ENCODE peak calls at places on chromosomes 4 and X, in seven cellular contexts. U is mucosa of descending colon; V is MM.1S; O is CD8-positive, alpha-beta T cell; W is pancreas; Q is CD4-positive, alpha-beta memory T cell; D is right atrium auricular region. H is an unnamed sample.

GRCh38 chr4:111230265-111230664 is 607.4 kb upstream of the PITX2 start:
- DNase-seq in W (no peak), D (no peak), U (no peak), O (no peak), Q (no peak), V (no peak), H (peak; percentile 77)

GRCh38 chr4:104494822-104495559 is at the start of gene CXXC4:
- DNase-seq in O (no peak), V (peak; percentile 88), U (peak; percentile 63), W (peak; percentile 83), D (peak; percentile 70), Q (peak; percentile 39), H (peak; percentile 78)

GRCh38 chr4:147958057-147958456 is 226.2 kb downstream of the ARHGAP10 start:
- DNase-seq in W (no peak), U (no peak), Q (no peak), O (no peak), D (no peak), V (no peak), H (no peak)

GRCh38 chr4:498328-498919 is 532 bp downstream of the ZNF721 start:
- DNase-seq in Q (no peak), V (no peak), O (no peak), U (no peak), W (no peak), D (no peak), H (no peak)

GRCh38 chr4:181147421-181147951 is 1095.7 kb upstream of the TENM3 start:
- DNase-seq in O (no peak), V (no peak), U (no peak), Q (no peak), W (no peak), D (no peak), H (no peak)

GRCh38 chr4:1720163-1720983 is 750 bp downstream of the TMEM129 start:
- DNase-seq in U (peak; percentile 85), W (peak; percentile 81), V (peak; percentile 64), D (no peak), O (no peak), Q (peak; percentile 48), H (no peak)

GRCh38 chr4:112112590-112113170 is 32.6 kb upstream of the FAM241A start:
- DNase-seq in O (no peak), V (no peak), Q (no peak), U (no peak), W (no peak), D (no peak), H (no peak)

GRCh38 chr4:8410641-8411271 is 29.8 kb downstream of the ACOX3 start:
- DNase-seq in V (no peak), O (no peak), W (no peak), Q (no peak), D (no peak), U (no peak), H (peak; percentile 38)

GRCh38 chr4:7890635-7891393 is 48.8 kb downstream of the AFAP1 start:
- DNase-seq in W (no peak), O (no peak), V (no peak), D (no peak), Q (no peak), U (no peak), H (peak; percentile 88)

GRCh38 chr4:19381068-19381467 is 870.6 kb upstream of the SLIT2 start:
- DNase-seq in D (no peak), W (no peak), V (no peak), O (no peak), Q (no peak), U (no peak), H (no peak)

GRCh38 chr4:22551550-22551949 is 35.7 kb upstream of the ADGRA3 start:
- DNase-seq in D (no peak), W (no peak), O (no peak), Q (no peak), U (no peak), V (no peak), H (no peak)

GRCh38 chr4:118772149-118773081 is 63.5 kb downstream of the SEC24D start:
- DNase-seq in Q (peak; percentile 44), U (no peak), V (peak; percentile 60), W (no peak), O (no peak), D (no peak), H (no peak)

GRCh38 chr4:77473509-77473908 is 132.1 kb upstream of the CXCL13 start:
- DNase-seq in V (peak; percentile 48), U (no peak), W (no peak), Q (no peak), D (no peak), O (no peak), H (no peak)

GRCh38 chr4:34105311-34105710 is 2139.0 kb downstream of the ARAP2 start:
- DNase-seq in Q (no peak), V (no peak), U (no peak), O (no peak), W (no peak), D (no peak), H (no peak)

GRCh38 chrX:11792461-11793421 is 34.7 kb downstream of the MSL3 start:
- DNase-seq in U (no peak), D (no peak), V (peak; percentile 78), W (no peak), Q (peak; percentile 45), O (peak; percentile 22), H (no peak)

GRCh38 chrX:41043950-41044349 is 41.3 kb upstream of the USP9X start:
- DNase-seq in D (no peak), V (no peak), U (no peak), Q (no peak), O (no peak), W (no peak), H (no peak)

GRCh38 chr4:78669453-78669852 is 106.7 kb upstream of the BMP2K start:
- DNase-seq in D (no peak), V (no peak), O (no peak), W (no peak), U (no peak), Q (no peak), H (no peak)

GRCh38 chr4:19227701-19228100 is 1024.0 kb upstream of the SLIT2 start:
- DNase-seq in W (no peak), Q (no peak), O (no peak), U (no peak), D (no peak), V (no peak), H (no peak)

GRCh38 chrX:129632443-129632842 is 22.3 kb downstream of the APLN start:
- DNase-seq in D (no peak), W (no peak), U (no peak), O (no peak), V (no peak), Q (no peak), H (no peak)

DNA sequence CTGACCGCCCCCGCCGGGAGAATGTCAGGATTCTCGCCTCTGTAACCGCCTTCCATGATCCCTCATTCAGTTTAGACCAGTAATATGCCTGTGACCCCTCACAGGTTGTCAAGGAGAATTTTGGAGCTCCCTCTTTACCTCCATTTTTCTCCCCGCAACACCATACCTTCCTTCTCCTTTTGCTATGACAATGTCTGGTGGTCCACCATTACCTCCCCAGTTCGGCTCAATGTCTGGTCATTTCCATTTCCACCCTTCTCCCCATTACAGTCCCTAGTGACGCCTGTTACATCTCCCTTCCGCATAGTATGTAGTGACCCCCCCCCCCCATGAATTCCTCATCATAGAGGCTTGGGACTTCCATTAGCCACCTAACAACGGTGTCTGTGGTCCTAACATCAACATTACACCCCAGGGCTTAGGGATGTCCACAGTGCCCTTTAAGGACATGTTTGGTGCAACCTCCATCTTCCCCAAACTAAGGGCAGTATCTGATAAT is 697 bp downstream of the ARAF start:
- DNase-seq in W (no peak), V (no peak), O (no peak), Q (no peak), D (no peak), U (no peak), H (no peak)
- H3K4me3 ChIP-seq in W (peak overlapping the region; percentile 60), V (peak overlapping the region; percentile 91), O (peak overlapping the region; percentile 91), Q (peak overlapping the region; percentile 69), D (peak overlapping the region; percentile 75), U (peak overlapping the region; percentile 17), H (peak overlapping the region; percentile 72)

GRCh38 chr4:189162888-189163287 is 777.8 kb upstream of the FRG1 start:
- DNase-seq in U (no peak), Q (no peak), D (no peak), O (no peak), W (no peak), V (no peak), H (no peak)
- H3K4me1 ChIP-seq in U (no peaks in the 10 kb centered on the region), Q (no peaks in the 10 kb centered on the region), D (no peaks in the 10 kb centered on the region), O (no peaks in the 10 kb centered on the region), W (no peaks in the 10 kb centered on the region), V (no peaks in the 10 kb centered on the region), H (no peaks in the 10 kb centered on the region)

DNA sequence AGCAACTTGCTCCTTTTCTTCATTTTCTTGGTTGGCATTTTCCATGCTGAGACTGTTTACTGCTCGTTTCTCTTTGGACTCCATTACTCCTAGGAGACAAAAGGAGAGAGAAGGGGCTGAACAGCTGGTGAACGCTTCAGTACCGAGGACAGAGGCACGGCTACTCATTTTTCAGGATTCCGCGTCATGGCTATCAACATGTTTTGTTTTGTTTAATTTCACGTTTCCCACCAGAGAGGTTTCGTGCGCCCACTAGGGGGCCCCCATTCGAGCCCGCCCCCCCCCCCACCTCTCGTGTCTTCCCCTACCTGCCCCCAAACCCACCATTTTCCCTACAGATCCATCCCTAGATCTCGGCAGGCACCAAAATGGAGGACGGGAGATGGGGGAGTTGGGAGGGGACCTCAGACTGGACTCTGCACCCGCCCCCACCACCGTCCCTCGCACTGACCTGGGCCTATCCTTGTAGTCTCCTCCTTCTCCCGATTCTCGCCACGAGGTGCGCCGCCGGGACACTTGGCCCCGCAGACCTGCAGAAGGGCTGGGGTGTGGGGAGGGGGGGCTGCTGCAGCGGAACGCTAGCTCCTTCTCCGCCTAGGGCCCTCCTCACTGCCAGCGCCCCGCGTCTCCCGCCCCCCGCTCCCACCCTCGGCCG is 653 bp downstream of the BEX1 start:
- DNase-seq in U (no peak), W (no peak), V (peak; percentile 29), Q (no peak), O (no peak), D (no peak), H (no peak)
- H3K4me3 ChIP-seq in U (no peak overlapping the region), W (peak overlapping the region; percentile 39), V (no peak overlapping the region), Q (no peak overlapping the region), O (no peak overlapping the region), D (peak overlapping the region; percentile 16), H (no peak overlapping the region)

GRCh38 chr4:176256921-176257320 is 12.1 kb downstream of the ASB5 start:
- DNase-seq in U (no peak), W (no peak), V (no peak), Q (no peak), O (no peak), D (no peak), H (peak; percentile 30)

GRCh38 chr4:176261481-176261880 is 7.5 kb downstream of the ASB5 start:
- DNase-seq in Q (no peak), V (no peak), O (no peak), U (no peak), W (no peak), D (no peak), H (no peak)

GRCh38 chr4:176259330-176260090 is 9.5 kb downstream of the ASB5 start:
- DNase-seq in D (no peak), V (no peak), O (no peak), U (no peak), Q (no peak), W (no peak), H (no peak)

GRCh38 chr4:176261018-176261417 is 8.0 kb downstream of the ASB5 start:
- DNase-seq in D (no peak), O (no peak), W (no peak), V (no peak), U (no peak), Q (no peak), H (no peak)

DNA sequence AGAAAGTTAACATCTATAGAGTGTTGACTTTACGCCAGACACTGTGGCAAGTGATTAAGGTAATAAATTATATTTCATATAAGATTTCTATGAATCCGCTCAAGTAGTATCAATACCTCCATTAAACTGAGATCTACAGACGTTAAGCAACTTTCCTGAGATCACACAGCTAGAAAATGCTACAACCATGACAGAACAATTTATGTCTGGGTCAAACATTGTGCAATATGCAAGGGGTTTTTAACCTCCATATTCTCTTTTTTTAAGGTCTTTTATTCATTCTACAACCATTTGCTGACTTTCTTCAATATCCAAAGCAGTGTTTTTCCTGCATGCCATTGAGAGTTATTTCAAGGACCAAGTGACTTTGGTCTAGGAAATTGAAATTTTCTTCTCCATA is 10.9 kb downstream of the ASB5 start:
- DNase-seq in Q (no peak), V (no peak), D (no peak), W (no peak), U (no peak), O (no peak), H (no peak)
- H3K4me1 ChIP-seq in Q (no peaks in the 10 kb centered on the region), V (peaks cover 9% of the 10 kb centered on the region), D (no peaks in the 10 kb centered on the region), W (no peaks in the 10 kb centered on the region), U (no peaks in the 10 kb centered on the region), O (no peaks in the 10 kb centered on the region), H (peaks cover 29% of the 10 kb centered on the region)